ENCODE peak calls at places on chromosomes 7 and 10, in nine cellular contexts. F is stomach, N is ovary, W is A549, Z is lower leg skin, R is tibial nerve, J is WERI-Rb-1, D is bronchial epithelial cell, G is heart right ventricle. E is an unnamed sample.

GRCh38 chr7:22833113-22833512 is 10.5 kb upstream of the TOMM7 start:
- DNase-seq in D (no peak), Z (no peak), W (no peak), R (no peak), J (no peak), F (no peak), G (no peak), N (no peak), E (no peak)

GRCh38 chr7:14115706-14116105 is 126.2 kb upstream of the ETV1 start:
- DNase-seq in N (no peak), R (no peak), D (peak), J (no peak), Z (no peak), W (no peak), G (no peak), F (no peak), E (no peak)

GRCh38 chr10:56286096-56286495 is 75.0 kb downstream of the ZWINT start:
- DNase-seq in D (peak), F (no peak), G (no peak), W (no peak), J (no peak), N (no peak), Z (no peak), R (no peak), E (no peak)

GRCh38 chr7:75889826-75890225 is 11.0 kb downstream of the RHBDD2 start:
- DNase-seq in F (no peak), J (no peak), Z (no peak), N (no peak), G (no peak), R (peak), D (no peak), W (no peak), E (no peak)

GRCh38 chr7:46454796-46455195 is 533.7 kb upstream of the IGFBP3 start:
- DNase-seq in N (no peak), R (no peak), Z (no peak), F (no peak), W (no peak), G (no peak), D (no peak), J (no peak), E (no peak)

GRCh38 chr7:139771001-139771956 is 6.5 kb downstream of the HIPK2 start:
- DNase-seq in D (peak), Z (no peak), R (no peak), F (no peak), G (no peak), W (peak), N (no peak), J (no peak), E (peak)

GRCh38 chr10:48517911-48518321 is 87.0 kb downstream of the ARHGAP22 start:
- DNase-seq in F (peak), W (no peak), J (no peak), D (no peak), N (no peak), G (no peak), Z (peak), R (no peak), E (no peak)

GRCh38 chr10:126092806-126093205 is 196.4 kb downstream of the FANK1 start:
- DNase-seq in R (no peak), F (no peak), J (no peak), G (no peak), Z (no peak), D (no peak), N (no peak), W (no peak), E (no peak)

GRCh38 chr7:45421826-45422225 is 152.3 kb upstream of the ADCY1 start:
- DNase-seq in D (no peak), W (no peak), F (no peak), J (no peak), N (no peak), Z (no peak), G (no peak), R (no peak), E (no peak)

GRCh38 chr10:80454526-80455460 is 683 bp downstream of the TSPAN14 start:
- DNase-seq in W (no peak), G (peak), N (peak), F (peak), Z (peak), R (no peak), D (no peak), J (peak), E (no peak)

GRCh38 chr10:10540383-10540782 is 477.3 kb upstream of the CELF2 start:
- DNase-seq in G (no peak), R (no peak), J (no peak), Z (no peak), D (no peak), F (no peak), N (no peak), W (no peak), E (no peak)

GRCh38 chr10:125158528-125159485 is 1.6 kb downstream of the CTBP2 start:
- DNase-seq in W (peak), F (peak), G (peak), N (peak), R (no peak), J (no peak), D (no peak), Z (peak), E (no peak)

GRCh38 chr7:44281811-44282600 is 43.4 kb downstream of the CAMK2B start:
- DNase-seq in F (no peak), G (peak), W (no peak), D (no peak), Z (peak), N (peak), R (peak), J (peak), E (no peak)

GRCh38 chr7:7035851-7036250 is 146.5 kb upstream of the C1GALT1 start:
- DNase-seq in Z (no peak), N (no peak), R (no peak), W (no peak), D (no peak), F (no peak), G (no peak), J (no peak), E (no peak)

GRCh38 chr10:47440207-47440606 is 43.7 kb downstream of the ANXA8 start:
- DNase-seq in D (peak), W (no peak), F (no peak), R (no peak), J (no peak), G (no peak), N (no peak), Z (no peak), E (no peak)

GRCh38 chr10:5890519-5890878 is 456 bp downstream of the FBH1 start:
- DNase-seq in G (peak), N (no peak), F (no peak), D (peak), R (no peak), W (peak), Z (peak), J (peak), E (no peak)

GRCh38 chr7:151940048-151940845 is 16.0 kb upstream of the GALNTL5 start:
- DNase-seq in W (no peak), N (no peak), G (no peak), Z (no peak), J (no peak), R (no peak), F (no peak), D (peak), E (no peak)

GRCh38 chr10:61447127-61447526 is 6.1 kb downstream of the TMEM26 start:
- DNase-seq in W (no peak), Z (no peak), G (no peak), F (no peak), N (no peak), D (no peak), J (no peak), R (no peak), E (no peak)

GRCh38 chr10:52701647-52702046 is 70.9 kb downstream of the MBL2 start:
- DNase-seq in R (no peak), J (no peak), G (no peak), F (no peak), D (no peak), N (no peak), Z (no peak), W (no peak), E (no peak)

GRCh38 chr7:96126382-96126781 is 195.5 kb downstream of the SLC25A13 start:
- DNase-seq in W (no peak), F (no peak), G (no peak), D (no peak), R (no peak), J (no peak), Z (no peak), N (no peak), E (no peak)

GRCh38 chr7:155007947-155008346 is 5.0 kb upstream of the PAXIP1 start:
- DNase-seq in Z (no peak), N (no peak), J (peak), F (no peak), D (no peak), R (no peak), G (no peak), W (peak), E (no peak)

GRCh38 chr7:93178213-93178612 is 30.0 kb upstream of the SAMD9L start:
- DNase-seq in Z (no peak), F (no peak), G (no peak), D (peak), J (no peak), W (peak), N (no peak), R (no peak), E (peak)

GRCh38 chr10:121900443-121901174 is 27.2 kb downstream of the ATE1 start:
- DNase-seq in Z (no peak), D (peak), W (peak), R (no peak), F (no peak), G (no peak), J (no peak), N (no peak), E (peak)

GRCh38 chr10:17216217-17216900 is 11.7 kb upstream of the VIM start:
- DNase-seq in W (peak), J (no peak), F (no peak), Z (no peak), R (no peak), N (peak), G (no peak), D (peak), E (no peak)

GRCh38 chr7:130095812-130096211 is 25.5 kb downstream of the KLHDC10 start:
- DNase-seq in W (no peak), F (no peak), Z (no peak), J (no peak), G (no peak), N (no peak), D (peak), R (no peak), E (peak)

GRCh38 chr7:128841961-128842673 is 11.9 kb downstream of the FLNC start:
- DNase-seq in J (peak), F (peak), G (peak), W (peak), N (peak), Z (no peak), D (peak), R (no peak), E (no peak)

GRCh38 chr10:115951242-115951641 is 321.8 kb downstream of the GFRA1 start:
- DNase-seq in D (no peak), J (no peak), R (no peak), N (no peak), G (no peak), Z (no peak), W (no peak), F (no peak), E (peak)

GRCh38 chr10:31353574-31353973 is 34.6 kb downstream of the ZEB1 start:
- DNase-seq in D (peak), G (no peak), J (no peak), Z (no peak), W (peak), F (no peak), N (no peak), R (no peak), E (peak)

GRCh38 chr7:113320419-113320818 is 202.1 kb upstream of the SMIM30 start:
- DNase-seq in N (no peak), Z (no peak), G (no peak), F (no peak), J (no peak), W (no peak), R (no peak), D (no peak), E (no peak)

GRCh38 chr10:76998451-76998850 is 639.2 kb downstream of the KCNMA1 start:
- DNase-seq in N (no peak), F (no peak), R (no peak), W (no peak), D (no peak), Z (no peak), J (no peak), G (no peak), E (no peak)

GRCh38 chr7:18179058-18179457 is 151.4 kb upstream of the PRPS1L1 start:
- DNase-seq in Z (no peak), G (no peak), N (no peak), D (peak), F (no peak), W (no peak), J (no peak), R (no peak), E (no peak)

GRCh38 chr10:11884706-11885423 is 61.7 kb downstream of the PROSER2 start:
- DNase-seq in R (no peak), J (no peak), F (no peak), G (no peak), Z (no peak), W (no peak), D (peak), N (no peak), E (no peak)

GRCh38 chr7:128705891-128706333 is 33.2 kb upstream of the CALU start:
- DNase-seq in W (no peak), N (no peak), D (peak), Z (peak), G (no peak), R (no peak), F (no peak), J (no peak), E (no peak)

GRCh38 chr7:149870701-149871483 is 2.9 kb upstream of the ATP6V0E2 start:
- DNase-seq in F (no peak), W (no peak), R (no peak), Z (peak), N (no peak), G (no peak), D (no peak), J (no peak), E (no peak)

GRCh38 chr10:73956476-73957338 is 41.2 kb upstream of the VCL start:
- DNase-seq in N (no peak), D (peak), G (no peak), W (no peak), Z (no peak), J (no peak), R (no peak), F (no peak), E (no peak)

GRCh38 chr10:117541405-117541908 is 1.1 kb upstream of the EMX2 start:
- DNase-seq in F (no peak), J (no peak), G (no peak), D (no peak), N (peak), R (no peak), Z (peak), W (no peak), E (no peak)
- H3K4me3 ChIP-seq in F (no peak), J (no peak), G (no peak), D (no peak), N (peak), R (no peak), Z (peak), W (peak), E (no peak)

GRCh38 chr10:1044964-1045363 is 4.0 kb downstream of the IDI1 start:
- DNase-seq in W (no peak), R (no peak), F (no peak), G (no peak), N (no peak), J (no peak), Z (no peak), D (no peak), E (no peak)
- TF ChIP-seq CTCF in W (no peak), R (no peak), F (no peak), G (no peak), N (no peak), J (no peak), Z (no peak), D (no peak), E (no peak)

GRCh38 chr7:37336259-37336658 is 112.4 kb downstream of the ELMO1 start:
- DNase-seq in G (no peak), J (no peak), D (no peak), R (no peak), Z (no peak), W (no peak), F (no peak), N (no peak), E (no peak)
- H3K4me3 ChIP-seq in G (no peak), J (no peak), D (no peak), R (no peak), Z (no peak), W (no peak), F (no peak), N (no peak), E (no peak)

GRCh38 chr10:2992401-2993198 is 74.7 kb upstream of the PFKP start:
- DNase-seq in F (no peak), R (no peak), J (no peak), W (no peak), G (no peak), N (no peak), D (no peak), Z (no peak), E (no peak)
- TF ChIP-seq CTCF in F (no peak), R (no peak), J (no peak), W (peak), G (no peak), N (no peak), D (no peak), Z (no peak), E (no peak)

GRCh38 chr7:141699860-141700259 is 2.1 kb downstream of the DENND11 start:
- DNase-seq in D (no peak), W (no peak), Z (no peak), R (no peak), N (no peak), J (no peak), G (no peak), F (no peak), E (no peak)

GRCh38 chr7:141700848-141701371 is 1.1 kb downstream of the DENND11 start:
- DNase-seq in Z (no peak), N (peak), J (peak), W (no peak), G (no peak), D (no peak), R (no peak), F (no peak), E (no peak)

GRCh38 chr7:141702047-141702567 is at the start of gene DENND11:
- DNase-seq in F (peak), D (no peak), Z (no peak), G (peak), J (peak), R (no peak), W (peak), N (peak), E (no peak)

GRCh38 chr7:141701489-141702046 is 398 bp downstream of the DENND11 start:
- DNase-seq in Z (peak), F (peak), G (peak), W (peak), J (peak), D (no peak), N (peak), R (no peak), E (no peak)

GRCh38 chr7:141700291-141700847 is 1.6 kb downstream of the DENND11 start:
- DNase-seq in N (no peak), F (no peak), J (no peak), G (no peak), D (peak), R (no peak), Z (no peak), W (no peak), E (no peak)
- H3K4me3 ChIP-seq in N (no peak), F (peak), J (no peak), G (no peak), D (no peak), R (no peak), Z (no peak), W (peak), E (no peak)

GRCh38 chr7:28957064-28957821 is 887 bp downstream of the TRIL start:
- DNase-seq in G (peak), R (no peak), N (peak), W (no peak), Z (no peak), J (peak), D (no peak), F (no peak), E (no peak)

GRCh38 chr7:28954936-28955335 is 3.2 kb downstream of the TRIL start:
- DNase-seq in N (no peak), F (no peak), J (no peak), W (no peak), Z (no peak), G (no peak), R (no peak), D (no peak), E (no peak)

GRCh38 chr7:28956608-28957063 is 1.5 kb downstream of the TRIL start:
- DNase-seq in W (peak), J (peak), G (peak), D (peak), F (peak), R (peak), Z (peak), N (peak), E (no peak)

GRCh38 chr7:28955356-28955722 is 2.8 kb downstream of the TRIL start:
- DNase-seq in G (no peak), W (no peak), D (no peak), F (no peak), R (no peak), Z (no peak), J (no peak), N (no peak), E (no peak)

DNA sequence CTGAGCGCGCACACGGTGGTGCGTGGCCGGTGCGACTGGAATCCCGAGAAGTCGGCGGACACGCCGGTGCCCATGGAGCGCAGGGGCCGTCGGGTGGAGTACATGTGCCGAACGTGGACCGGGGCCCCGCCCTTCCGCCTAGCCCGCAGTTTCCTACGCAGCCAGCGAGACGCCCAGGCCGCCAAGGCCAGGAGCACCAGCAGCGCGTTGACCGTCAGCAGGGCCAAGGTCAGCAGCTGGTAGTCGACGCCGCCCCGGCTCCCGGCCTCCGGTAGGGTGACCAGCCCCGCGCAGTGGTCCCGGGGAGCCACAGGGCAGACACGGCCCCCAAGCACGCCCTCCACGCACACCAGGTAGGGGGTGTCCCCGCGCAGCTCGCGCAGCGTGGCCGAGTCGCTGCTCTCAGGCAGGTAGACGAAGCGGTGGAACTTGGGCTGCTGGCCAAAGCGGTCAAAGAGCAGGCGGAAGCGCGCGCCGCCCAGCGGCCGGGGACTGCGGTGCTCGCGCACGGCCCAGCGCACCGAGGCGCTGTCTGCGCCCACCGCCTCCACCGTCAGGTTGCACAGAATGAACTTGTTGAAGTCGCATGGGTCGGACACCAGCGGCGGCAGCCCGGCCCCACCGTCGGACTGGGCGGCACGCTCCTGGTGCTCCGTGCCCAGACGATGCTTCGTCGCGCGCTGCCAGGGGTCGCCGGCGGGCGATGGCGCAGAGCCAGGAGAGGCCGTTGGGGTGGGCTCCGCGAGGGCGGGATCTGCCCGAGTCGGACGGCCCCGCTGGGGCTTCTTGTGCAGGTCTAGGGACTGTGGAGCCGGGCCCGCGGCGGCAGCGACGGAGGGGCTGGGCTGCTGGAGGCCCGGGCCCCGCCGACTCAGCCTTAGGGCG is 2.2 kb downstream of the TRIL start:
- DNase-seq in W (peak), Z (peak), R (peak), J (peak), N (peak), D (peak), G (peak), F (peak), E (no peak)
- TF ChIP-seq CTCF in W (peak), Z (no peak), R (peak), J (peak), N (peak), D (peak), G (peak), F (no peak), E (peak)

GRCh38 chr10:120732067-120732466 is 119.1 kb upstream of the WDR11 start:
- DNase-seq in N (no peak), D (peak), W (no peak), G (no peak), J (no peak), R (no peak), F (no peak), Z (no peak), E (no peak)
- H3K4me3 ChIP-seq in N (no peak), D (no peak), W (no peak), G (no peak), J (no peak), R (no peak), F (no peak), Z (no peak), E (no peak)

DNA sequence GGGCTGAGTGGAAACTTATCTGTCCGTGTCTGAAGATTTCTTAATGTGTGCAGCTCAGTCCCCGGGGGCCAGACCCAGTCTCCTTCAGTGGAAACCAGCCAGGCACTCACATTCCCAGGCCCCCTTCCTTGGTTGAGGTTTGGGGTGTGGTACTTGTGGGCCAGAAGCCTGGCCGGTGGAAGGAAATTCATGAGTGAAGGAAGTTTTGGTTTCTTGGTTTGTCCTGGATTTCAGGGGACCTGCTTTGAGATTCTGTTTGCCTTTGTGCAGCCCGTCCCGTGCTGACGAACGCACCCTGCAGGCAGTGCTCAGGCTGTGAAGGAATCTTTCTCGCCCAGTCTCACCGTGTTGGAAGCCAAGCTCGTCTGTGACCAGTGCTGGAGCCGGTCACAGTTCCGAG is 2.9 kb downstream of the INPP5A start:
- DNase-seq in R (no peak), J (no peak), F (peak), G (no peak), D (peak), W (no peak), Z (no peak), N (peak), E (no peak)
- TF ChIP-seq CTCF in R (peak), J (no peak), F (no peak), G (no peak), D (peak), W (no peak), Z (no peak), N (no peak), E (peak)